ENCODE peak calls at places on chromosomes 7 and 10, in nine cellular contexts. H is AG04449, Q is GM20000, S is coronary artery, Y is K562, O is colonic mucosa, J is endothelial cell, V is cardiac fibroblast, F is HFF-Myc. N is an unnamed sample.

GRCh38 chr10:133258066-133258817 is 18.4 kb downstream of the ADAM8 start:
- DNase-seq in H (no peak), Q (no peak), S (no peak), Y (no peak), O (peak), J (no peak), V (no peak), F (no peak), N (no peak)

GRCh38 chr10:15419279-15419874 is 48.3 kb upstream of the FAM171A1 start:
- DNase-seq in H (no peak), Q (peak), S (no peak), Y (peak), O (peak), J (peak), V (peak), F (no peak), N (no peak)

GRCh38 chr10:31280972-31281371 is 38.0 kb upstream of the ZEB1 start:
- DNase-seq in H (no peak), Q (no peak), S (no peak), Y (no peak), O (no peak), J (no peak), V (no peak), F (no peak), N (no peak)

GRCh38 chr10:99344715-99345114 is 15.6 kb downstream of the CNNM1 start:
- DNase-seq in H (no peak), Q (no peak), S (no peak), Y (no peak), O (no peak), J (no peak), V (no peak), F (no peak), N (no peak)

GRCh38 chr7:157516311-157516710 is 179.5 kb downstream of the DNAJB6 start:
- DNase-seq in H (no peak), Q (no peak), S (peak), Y (no peak), O (no peak), J (no peak), V (no peak), F (no peak), N (no peak)

GRCh38 chr7:34357068-34357467 is 300.9 kb upstream of the NPSR1 start:
- DNase-seq in H (no peak), Q (no peak), S (no peak), Y (no peak), O (no peak), J (no peak), V (no peak), F (no peak), N (no peak)

GRCh38 chr7:110852156-110852858 is 238.6 kb upstream of the LRRN3 start:
- DNase-seq in H (no peak), Q (no peak), S (no peak), Y (no peak), O (no peak), J (no peak), V (no peak), F (no peak), N (no peak)

GRCh38 chr10:114304566-114305421 is 65.7 kb downstream of the VWA2 start:
- DNase-seq in H (no peak), Q (peak), S (peak), Y (peak), O (peak), J (peak), V (no peak), F (no peak), N (no peak)

GRCh38 chr7:29156798-29157461 is 10.6 kb upstream of the CPVL start:
- DNase-seq in H (no peak), Q (no peak), S (no peak), Y (no peak), O (no peak), J (peak), V (no peak), F (no peak), N (no peak)

GRCh38 chr10:78804356-78805032 is 264.3 kb upstream of the ZMIZ1 start:
- DNase-seq in H (no peak), Q (no peak), S (no peak), Y (no peak), O (no peak), J (no peak), V (peak), F (no peak), N (no peak)

GRCh38 chr7:147999962-148000361 is 590.6 kb upstream of the C7orf33 start:
- DNase-seq in H (no peak), Q (no peak), S (no peak), Y (no peak), O (no peak), J (no peak), V (no peak), F (no peak), N (no peak)

GRCh38 chr10:124474502-124475070 is 13.0 kb downstream of the LHPP start:
- DNase-seq in H (no peak), Q (no peak), S (no peak), Y (no peak), O (no peak), J (no peak), V (no peak), F (no peak), N (no peak)

GRCh38 chr10:116694253-116694926 is 48.0 kb downstream of the HSPA12A start:
- DNase-seq in H (no peak), Q (no peak), S (no peak), Y (no peak), O (no peak), J (no peak), V (no peak), F (no peak), N (no peak)

GRCh38 chr7:127415060-127415742 is 22.7 kb upstream of the ZNF800 start:
- DNase-seq in H (no peak), Q (no peak), S (no peak), Y (no peak), O (no peak), J (no peak), V (no peak), F (no peak), N (no peak)

GRCh38 chr10:34017281-34017680 is 682.8 kb upstream of the NRP1 start:
- DNase-seq in H (no peak), Q (no peak), S (no peak), Y (no peak), O (no peak), J (no peak), V (no peak), F (no peak), N (no peak)
- TF ChIP-seq CTCF in H (no peak), Q (no peak), S (no peak), Y (peak), O (no peak), J (peak), V (peak), F (peak), N (no peak)

DNA sequence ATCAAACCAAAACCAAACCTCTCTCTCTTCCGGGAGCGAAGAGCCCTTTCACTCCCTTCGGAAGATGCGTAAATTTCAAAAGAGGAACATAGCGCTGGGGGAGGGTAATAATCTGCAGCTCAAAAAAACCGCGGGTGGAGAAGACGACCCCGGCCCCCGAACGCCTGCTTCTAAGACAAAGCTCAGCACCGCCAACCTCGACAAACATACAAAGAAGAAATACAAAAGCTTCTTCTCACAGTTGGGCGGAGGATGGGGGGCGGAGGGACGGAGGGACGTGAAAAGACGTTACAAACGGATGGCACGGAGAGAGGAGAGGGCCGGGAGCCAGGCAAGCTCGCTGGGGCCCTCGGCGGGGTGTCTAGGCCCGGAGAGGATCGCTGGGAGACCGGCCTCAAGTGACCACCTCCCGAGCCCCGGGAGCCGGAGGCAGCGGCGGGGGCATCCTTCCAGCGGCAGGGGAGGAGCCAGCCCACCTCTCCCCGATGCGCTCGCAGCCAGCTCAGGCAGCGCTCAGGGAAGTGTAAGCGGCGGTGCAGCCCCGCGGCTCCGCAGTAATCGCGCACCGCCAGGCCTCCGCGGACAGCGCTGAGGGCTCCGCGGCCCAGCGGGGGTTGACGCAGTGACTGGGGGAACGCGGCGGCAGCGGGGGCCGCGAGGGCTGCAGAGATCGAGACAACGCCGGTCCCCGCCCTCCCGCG is 794 bp downstream of the MKRN1 start:
- DNase-seq in H (no peak), Q (peak), S (no peak), Y (no peak), O (peak), J (peak), V (peak), F (no peak), N (no peak)
- TF ChIP-seq CTCF in H (no peak), Q (no peak), S (no peak), Y (no peak), O (no peak), J (no peak), V (no peak), F (no peak), N (no peak)

GRCh38 chr10:85786401-85786899 is 580.1 kb downstream of the GRID1 start:
- DNase-seq in H (no peak), Q (no peak), S (no peak), Y (peak), O (no peak), J (peak), V (no peak), F (no peak), N (no peak)
- TF ChIP-seq CTCF in H (no peak), Q (no peak), S (no peak), Y (peak), O (no peak), J (no peak), V (no peak), F (no peak), N (no peak)

GRCh38 chr7:65001291-65001814 is 5.1 kb downstream of the ERV3-1 start:
- DNase-seq in H (no peak), Q (no peak), S (no peak), Y (no peak), O (no peak), J (no peak), V (no peak), F (no peak), N (no peak)
- TF ChIP-seq CTCF in H (no peak), Q (no peak), S (no peak), Y (no peak), O (no peak), J (no peak), V (no peak), F (no peak), N (no peak)

DNA sequence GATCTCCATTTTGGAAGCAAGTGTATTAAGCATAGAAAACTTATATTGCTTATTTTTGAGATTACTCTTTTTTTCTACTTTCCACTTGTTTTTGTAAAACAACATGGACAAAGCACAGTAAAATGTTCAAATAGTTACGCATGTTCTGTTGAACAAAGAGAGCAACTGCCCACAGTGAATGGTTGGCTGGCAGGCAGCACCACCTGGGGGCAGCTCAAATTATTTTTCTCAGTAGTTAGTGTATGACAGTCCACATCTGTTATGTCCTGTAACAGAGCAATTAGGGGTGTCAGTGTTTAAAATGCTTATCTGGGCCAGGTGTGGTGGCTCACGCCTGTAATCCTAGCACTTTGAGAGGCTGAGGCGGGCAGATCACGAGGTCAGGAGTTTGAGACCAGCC is 46.1 kb upstream of the CACUL1 start:
- DNase-seq in H (no peak), Q (no peak), S (peak), Y (no peak), O (no peak), J (peak), V (peak), F (no peak), N (no peak)
- TF ChIP-seq CTCF in H (peak), Q (no peak), S (no peak), Y (peak), O (peak), J (no peak), V (peak), F (peak), N (peak)

N was measured in AG09319.